ENCODE peak calls at places on chromosomes 13 and 19, in five cellular contexts. A, C, W, Q and N are unnamed samples.

GRCh38 chr19:42206871-42207755 is 10.4 kb downstream of the DEDD2 start:
- DNase-seq in C (no peak), Q (no peak), A (no peak), W (peak), N (peak)

GRCh38 chr19:13881692-13882418 is 4.9 kb downstream of the NANOS3 start:
- DNase-seq in A (no peak), Q (no peak), C (no peak), W (no peak), N (peak)

GRCh38 chr13:51806571-51806970 is 2.6 kb upstream of the DHRS12 start:
- DNase-seq in Q (no peak), W (peak), A (no peak), C (no peak), N (peak)

GRCh38 chr19:51550848-51551672 is 19.6 kb upstream of the SIGLEC6 start:
- DNase-seq in C (no peak), Q (no peak), W (no peak), A (no peak), N (no peak)

GRCh38 chr13:99528547-99528946 is 27.3 kb downstream of the TM9SF2 start:
- DNase-seq in C (no peak), A (no peak), Q (no peak), W (no peak), N (no peak)

GRCh38 chr19:37931941-37932655 is 25.1 kb downstream of the SIPA1L3 start:
- DNase-seq in W (peak), C (peak), Q (no peak), A (no peak), N (peak)

GRCh38 chr19:42831221-42832019 is 48.1 kb downstream of the PSG1 start:
- DNase-seq in Q (no peak), A (no peak), W (peak), C (no peak), N (no peak)

GRCh38 chr19:54266133-54266532 is 9.1 kb upstream of the LILRB5 start:
- DNase-seq in C (peak), Q (no peak), A (peak), W (peak), N (peak)

GRCh38 chr13:48562296-48563066 is 29.6 kb upstream of the RCBTB2 start:
- DNase-seq in C (no peak), W (peak), Q (no peak), A (no peak), N (no peak)

GRCh38 chr19:50817941-50818858 is 5.4 kb downstream of the KLK1 start:
- DNase-seq in A (no peak), W (no peak), C (no peak), Q (no peak), N (no peak)

GRCh38 chr19:49590971-49591730 is at the start of gene PRR12:
- DNase-seq in Q (no peak), A (peak), W (peak), C (no peak), N (peak)

GRCh38 chr19:9054768-9055167 is 32.1 kb upstream of the OR1M1 start:
- DNase-seq in A (no peak), C (no peak), W (peak), Q (no peak), N (no peak)

GRCh38 chr19:47581605-47582319 is 8.8 kb upstream of the ZNF541 start:
- DNase-seq in Q (no peak), C (no peak), W (peak), A (no peak), N (no peak)

GRCh38 chr13:23771966-23772365 is 117.2 kb downstream of the MIPEP start:
- DNase-seq in Q (no peak), W (peak), A (no peak), C (no peak), N (peak)

GRCh38 chr13:83905641-83906040 is 23.4 kb upstream of the SLITRK1 start:
- DNase-seq in C (no peak), W (no peak), A (no peak), Q (no peak), N (no peak)

GRCh38 chr19:40502647-40503046 is 35.8 kb downstream of the SPTBN4 start:
- DNase-seq in A (no peak), W (peak), C (no peak), Q (no peak), N (no peak)

GRCh38 chr13:57630661-57631606 is 610 bp upstream of the PCDH17 start:
- DNase-seq in A (no peak), Q (no peak), C (no peak), W (peak), N (no peak)

GRCh38 chr19:609001-609340 is 19.3 kb downstream of the HCN2 start:
- DNase-seq in W (no peak), Q (no peak), C (no peak), A (no peak), N (no peak)

GRCh38 chr19:21202865-21203494 is 61.1 kb downstream of the ZNF431 start:
- DNase-seq in Q (no peak), A (no peak), W (peak), C (peak), N (peak)

GRCh38 chr13:29594310-29594709 is 1.2 kb downstream of the SLC7A1 start:
- DNase-seq in Q (no peak), C (peak), A (peak), W (peak), N (peak)

GRCh38 chr19:34772697-34773554 is at the start of gene ZNF599:
- DNase-seq in Q (peak), W (peak), A (peak), C (peak), N (peak)

GRCh38 chr19:22052644-22053013 is 345 bp downstream of the ZNF257 start:
- DNase-seq in W (no peak), C (no peak), Q (no peak), A (no peak), N (peak)

GRCh38 chr19:40705362-40705651 is 11.4 kb downstream of the COQ8B start:
- DNase-seq in Q (no peak), W (no peak), C (no peak), A (no peak), N (no peak)

GRCh38 chr13:26019241-26019640 is 32.6 kb downstream of the SHISA2 start:
- DNase-seq in A (no peak), Q (no peak), W (no peak), C (no peak), N (no peak)

GRCh38 chr13:44854264-44855060 is 134.8 kb downstream of the NUFIP1 start:
- DNase-seq in W (no peak), A (no peak), Q (no peak), C (no peak), N (no peak)

GRCh38 chr13:48000559-48001126 is 430 bp downstream of the SUCLA2 start:
- DNase-seq in A (no peak), Q (no peak), W (peak), C (no peak), N (no peak)

GRCh38 chr19:56170261-56170660 is 5.5 kb upstream of the GALP start:
- DNase-seq in A (no peak), C (peak), Q (no peak), W (peak), N (no peak)

GRCh38 chr13:37526710-37527446 is 71.7 kb downstream of the POSTN start:
- DNase-seq in A (no peak), C (no peak), W (no peak), Q (no peak), N (peak)

GRCh38 chr19:10987621-10988297 is 26.9 kb downstream of the SMARCA4 start:
- DNase-seq in A (no peak), W (no peak), C (no peak), Q (no peak), N (no peak)

GRCh38 chr19:6925801-6926751 is 38.7 kb downstream of the ADGRE1 start:
- DNase-seq in A (no peak), W (no peak), Q (no peak), C (no peak), N (peak)
- TF ChIP-seq CTCF in A (no peak), W (no peak), Q (no peak), C (peak), N (no peak)

GRCh38 chr13:109782066-109782822 is 4.1 kb downstream of the IRS2 start:
- DNase-seq in W (no peak), Q (no peak), C (no peak), A (no peak), N (no peak)

GRCh38 chr13:109782823-109783411 is 3.5 kb downstream of the IRS2 start:
- DNase-seq in W (no peak), Q (no peak), A (no peak), C (no peak), N (no peak)

GRCh38 chr13:109779876-109780516 is 6.4 kb downstream of the IRS2 start:
- DNase-seq in C (no peak), A (no peak), W (no peak), Q (no peak), N (no peak)

GRCh38 chr13:109780880-109781383 is 5.5 kb downstream of the IRS2 start:
- DNase-seq in W (no peak), A (no peak), C (no peak), Q (no peak), N (no peak)

DNA sequence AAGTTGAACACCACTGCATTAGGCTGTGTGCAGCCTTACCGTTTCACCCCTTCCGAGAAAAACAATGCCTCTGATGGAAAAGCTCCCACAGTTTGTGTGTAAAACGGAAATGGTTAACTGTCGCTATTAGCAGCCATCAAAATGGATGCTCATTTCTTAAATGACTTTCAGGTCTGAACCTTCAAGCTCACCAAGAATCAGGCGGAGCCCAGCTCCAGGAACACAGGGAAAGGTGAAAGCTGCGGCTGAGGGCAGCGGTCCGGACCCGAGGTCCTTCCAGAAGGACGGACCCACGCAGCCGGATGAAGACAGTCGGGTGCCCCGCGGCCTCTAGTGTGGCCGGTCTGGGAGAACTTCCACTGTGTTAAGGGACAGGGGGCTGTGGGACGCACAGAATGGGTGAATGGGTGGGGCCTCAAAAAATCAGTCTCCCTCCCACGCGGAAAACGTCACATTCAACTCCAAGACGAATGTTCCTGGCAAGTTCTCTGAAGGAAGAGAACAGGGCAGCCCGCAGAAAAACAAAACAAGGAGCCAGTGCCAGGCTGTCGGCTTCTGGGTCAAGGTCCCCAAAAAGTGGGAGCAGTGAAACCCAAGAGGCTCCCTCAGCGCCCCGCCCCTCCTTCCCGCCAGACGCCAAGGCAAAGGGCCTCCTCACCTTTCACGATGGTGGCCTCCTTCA is 4.9 kb downstream of the IRS2 start:
- DNase-seq in A (no peak), C (no peak), W (no peak), Q (no peak), N (peak)
- H3K4me3 ChIP-seq in A (peak), C (peak), W (peak), Q (peak), N (peak)

DNA sequence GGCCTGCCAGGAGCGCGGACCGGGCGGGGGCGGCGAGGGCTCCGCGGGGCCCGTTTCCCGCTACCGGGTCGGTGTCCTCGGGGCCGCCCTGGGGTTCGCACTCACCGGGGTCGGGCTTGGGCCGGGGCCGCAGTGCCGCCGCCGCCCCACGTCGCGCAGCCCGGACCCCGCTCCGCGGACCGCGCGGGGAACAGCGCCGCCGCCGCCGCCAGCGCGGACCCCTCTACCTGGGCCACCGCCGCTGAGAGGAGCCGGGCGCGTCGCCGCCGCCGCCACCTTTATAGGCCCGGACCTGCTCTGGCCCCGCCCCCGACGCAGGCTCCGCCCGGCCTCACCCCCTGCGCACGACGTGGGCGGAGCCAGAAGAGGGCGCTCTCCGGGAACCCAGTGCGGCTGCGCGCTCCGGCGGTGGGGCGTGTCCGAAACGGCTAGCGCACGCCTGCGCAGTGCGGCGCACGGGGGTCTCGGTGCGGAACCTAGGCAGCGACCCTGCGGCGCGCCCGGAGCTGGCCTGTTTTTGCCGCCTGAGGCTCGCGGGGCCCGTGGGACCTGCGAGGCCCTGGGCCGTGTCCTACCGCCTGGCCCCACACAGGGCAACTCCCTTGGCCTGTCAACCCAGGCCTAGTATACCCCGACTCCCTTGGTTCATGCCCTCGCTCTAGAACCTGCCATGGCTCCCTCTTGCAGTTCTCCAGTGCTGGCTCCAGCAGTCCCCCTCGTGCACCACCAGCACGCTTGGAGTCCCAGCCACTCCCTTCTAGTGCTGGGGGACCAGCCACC is at the start of gene MKNK2:
- DNase-seq in W (peak), Q (no peak), C (no peak), A (peak), N (peak)
- TF ChIP-seq CTCF in W (peak), Q (peak), C (peak), A (peak), N (peak)

GRCh38 chr19:45095496-45096413 is 2.8 kb downstream of the PPP1R37 start:
- DNase-seq in W (no peak), C (no peak), A (no peak), Q (no peak), N (no peak)
- H3K4me3 ChIP-seq in W (no peak), C (no peak), A (no peak), Q (no peak), N (no peak)